ENCODE peak calls at places on chromosomes 11 and 22, in six cellular contexts. L is K562, B is GM12878, S is A549, A is HepG2, K is upper lobe of left lung. P is an unnamed sample.

GRCh38 chr11:61601512-61601911 is 20.6 kb upstream of the SYT7 start:
- ATAC-seq in L (no peak), B (no peak), S (no peak), A (peak), K (no peak), P (no peak)

GRCh38 chr11:125165111-125165663 is 636 bp downstream of the PKNOX2 start:
- ATAC-seq in L (no peak), B (peak), S (peak), A (peak), K (no peak), P (peak)

GRCh38 chr11:67673358-67673757 is 1.1 kb downstream of the ALDH3B2 start:
- ATAC-seq in L (no peak), B (no peak), S (no peak), A (no peak), K (no peak), P (no peak)

GRCh38 chr11:95092549-95093324 is 3.1 kb downstream of the ENDOD1 start:
- ATAC-seq in L (peak), B (peak), S (peak), A (peak), K (no peak), P (no peak)

GRCh38 chr22:19656541-19657251 is 57.6 kb upstream of the SEPTIN5 start:
- ATAC-seq in L (no peak), B (no peak), S (no peak), A (no peak), K (no peak), P (no peak)

GRCh38 chr22:27084130-27084529 is 426.7 kb downstream of the MIAT start:
- ATAC-seq in L (no peak), B (no peak), S (no peak), A (no peak), K (no peak), P (peak)

GRCh38 chr11:69986421-69987229 is 91.5 kb upstream of the ANO1 start:
- ATAC-seq in L (no peak), B (no peak), S (no peak), A (no peak), K (no peak), P (no peak)

GRCh38 chr11:20031155-20032001 is 128.9 kb downstream of the DBX1 start:
- ATAC-seq in L (no peak), B (no peak), S (no peak), A (peak), K (no peak), P (no peak)

GRCh38 chr22:17734197-17734596 is 40.1 kb downstream of the BID start:
- ATAC-seq in L (peak), B (peak), S (no peak), A (no peak), K (no peak), P (no peak)

GRCh38 chr11:95891423-95892177 is 32.3 kb downstream of the MTMR2 start:
- ATAC-seq in L (peak), B (peak), S (peak), A (peak), K (no peak), P (no peak)

DNA sequence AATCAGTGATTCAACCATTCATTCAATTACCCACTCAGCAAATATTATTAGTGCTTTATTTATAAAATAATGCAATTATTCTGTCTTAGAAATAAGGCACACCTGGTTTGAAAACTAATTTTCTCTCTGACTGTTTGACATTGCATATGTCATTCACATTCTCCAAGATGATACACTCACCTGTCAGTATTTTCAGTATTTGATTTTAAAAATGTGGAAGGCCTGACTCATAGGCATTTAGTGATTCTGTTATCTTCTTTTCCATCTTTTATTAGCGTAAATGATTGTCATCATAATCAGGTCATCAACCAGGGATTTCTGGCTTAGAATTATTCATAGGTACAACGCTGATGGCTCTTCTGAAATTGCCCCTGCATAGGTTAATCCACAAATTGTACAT is 480.9 kb downstream of the CNTN5 start:
- ATAC-seq in L (no peak), B (no peak), S (no peak), A (no peak), K (no peak), P (no peak)
- TF ChIP-seq EP300 in L (no peak), B (no peak), S (no peak), A (no peak), K (no peak), P (no peak)

GRCh38 chr22:38963872-38964271 is 6.5 kb downstream of the APOBEC3A start:
- ATAC-seq in L (peak), B (peak), S (peak), A (peak), K (peak), P (no peak)
- TF ChIP-seq EP300 in L (no peak), B (no peak), S (no peak), A (no peak), K (no peak), P (no peak)

GRCh38 chr11:132005874-132006273 is 635.5 kb downstream of the NTM start:
- ATAC-seq in L (no peak), B (no peak), S (no peak), A (no peak), K (no peak), P (no peak)
- TF ChIP-seq EP300 in L (no peak), B (no peak), S (no peak), A (no peak), K (no peak), P (no peak)

GRCh38 chr22:45490836-45491235 is 11.8 kb upstream of the FBLN1 start:
- ATAC-seq in L (no peak), B (no peak), S (no peak), A (peak), K (no peak), P (no peak)

GRCh38 chr22:45491841-45492240 is 10.8 kb upstream of the FBLN1 start:
- ATAC-seq in L (no peak), B (no peak), S (no peak), A (no peak), K (no peak), P (no peak)

GRCh38 chr22:45497268-45497667 is 5.4 kb upstream of the FBLN1 start:
- ATAC-seq in L (no peak), B (no peak), S (no peak), A (no peak), K (no peak), P (no peak)

GRCh38 chr22:45496451-45496941 is 6.2 kb upstream of the FBLN1 start:
- ATAC-seq in L (no peak), B (no peak), S (no peak), A (peak), K (peak), P (peak)

DNA sequence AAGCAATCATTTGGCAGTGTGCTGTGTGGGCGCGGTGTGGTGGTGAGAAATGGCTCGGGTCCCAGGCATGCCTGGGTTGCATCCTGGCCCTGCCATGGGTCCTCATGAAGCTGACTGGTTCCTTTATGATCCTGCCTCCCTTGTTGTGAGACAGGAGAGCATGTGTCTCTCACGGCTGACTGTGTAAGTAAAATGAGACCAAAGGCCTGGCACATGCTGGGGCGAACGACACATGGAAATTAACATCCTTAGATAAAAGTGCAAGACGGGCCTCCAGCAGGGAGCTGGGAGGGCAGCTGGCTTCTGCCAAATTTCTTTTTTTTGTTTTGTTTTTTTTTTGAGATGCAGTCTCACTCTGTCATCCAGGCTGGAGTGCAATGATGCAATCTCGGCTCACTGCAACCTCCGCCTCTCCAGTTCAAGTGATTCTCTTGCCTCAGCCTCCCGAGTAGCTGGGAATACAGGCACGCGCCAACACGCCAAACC is 9.4 kb upstream of the FBLN1 start:
- ATAC-seq in L (no peak), B (no peak), S (no peak), A (no peak), K (no peak), P (peak)
- TF ChIP-seq EP300 in L (no peak), B (no peak), S (no peak), A (no peak), K (no peak), P (no peak)

GRCh38 chr11:44815917-44816456 is 89.2 kb downstream of the TSPAN18 start:
- ATAC-seq in L (no peak), B (no peak), S (no peak), A (no peak), K (no peak), P (no peak)

GRCh38 chr11:44812971-44813370 is 86.2 kb downstream of the TSPAN18 start:
- ATAC-seq in L (no peak), B (no peak), S (no peak), A (no peak), K (no peak), P (no peak)

GRCh38 chr11:44811841-44812448 is 85.2 kb downstream of the TSPAN18 start:
- ATAC-seq in L (no peak), B (no peak), S (no peak), A (no peak), K (no peak), P (no peak)

GRCh38 chr11:44814881-44815592 is 88.3 kb downstream of the TSPAN18 start:
- ATAC-seq in L (no peak), B (no peak), S (peak), A (no peak), K (no peak), P (peak)

GRCh38 chr11:44813401-44813800 is 86.6 kb downstream of the TSPAN18 start:
- ATAC-seq in L (no peak), B (no peak), S (no peak), A (no peak), K (no peak), P (no peak)
- TF ChIP-seq EP300 in L (no peak), B (no peak), S (no peak), A (no peak), K (no peak), P (no peak)

GRCh38 chr11:46912526-46913150 is 5.7 kb downstream of the LRP4 start:
- ATAC-seq in L (peak), B (no peak), S (no peak), A (no peak), K (no peak), P (no peak)
- TF ChIP-seq EP300 in L (no peak), B (no peak), S (no peak), A (no peak), K (no peak), P (no peak)

GRCh38 chr22:46791201-46791731 is 28.8 kb downstream of the TBC1D22A start:
- ATAC-seq in L (no peak), B (peak), S (no peak), A (no peak), K (peak), P (peak)
- TF ChIP-seq EP300 in L (no peak), B (no peak), S (no peak), A (no peak), K (no peak), P (no peak)

GRCh38 chr11:118928870-118929495 is 3.3 kb upstream of the BCL9L start:
- ATAC-seq in L (peak), B (peak), S (peak), A (peak), K (peak), P (peak)

GRCh38 chr11:118927554-118928107 is 1.9 kb upstream of the BCL9L start:
- ATAC-seq in L (no peak), B (no peak), S (no peak), A (no peak), K (no peak), P (no peak)

GRCh38 chr11:118929496-118930151 is 3.9 kb upstream of the BCL9L start:
- ATAC-seq in L (peak), B (peak), S (peak), A (peak), K (peak), P (peak)

GRCh38 chr11:118930152-118930712 is 4.5 kb upstream of the BCL9L start:
- ATAC-seq in L (peak), B (peak), S (peak), A (peak), K (peak), P (peak)

GRCh38 chr11:118928108-118928869 is 2.6 kb upstream of the BCL9L start:
- ATAC-seq in L (peak), B (peak), S (peak), A (peak), K (peak), P (peak)
- TF ChIP-seq EP300 in L (peak), B (peak), S (no peak), A (no peak), K (no peak), P (no peak)

DNA sequence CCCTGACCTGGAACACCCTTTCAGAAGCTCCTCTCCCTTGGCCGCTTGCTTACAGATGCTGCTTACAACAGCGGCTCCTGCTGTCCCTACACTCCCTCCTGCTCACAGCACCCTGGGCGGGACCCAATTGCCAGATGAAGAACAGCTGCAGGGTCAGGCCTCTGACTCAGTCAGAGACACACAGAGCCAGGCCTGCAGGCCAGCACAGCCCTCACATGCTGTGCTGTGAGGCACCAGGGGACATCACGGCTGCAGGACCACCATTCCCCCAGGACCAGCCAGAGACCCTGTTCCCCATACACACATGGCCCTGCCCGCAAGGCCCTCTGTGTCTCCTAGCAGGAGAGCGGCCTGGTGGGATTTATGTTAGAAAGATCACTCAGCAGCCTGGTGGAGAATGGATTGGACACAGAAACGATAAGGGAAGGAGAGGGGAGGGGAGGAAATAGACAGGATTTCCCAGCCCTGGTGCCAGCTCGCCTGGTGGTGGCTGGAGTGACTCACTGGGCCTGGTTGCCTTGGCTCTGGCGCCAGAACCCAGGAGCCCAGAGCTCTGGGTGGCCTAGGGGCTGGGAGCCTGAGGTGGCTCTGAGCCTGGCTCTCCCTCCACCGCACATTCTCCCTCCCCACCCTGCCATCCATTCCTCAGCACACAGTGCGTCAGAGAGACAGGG is 6.7 kb downstream of the CAPN5 start:
- ATAC-seq in L (peak), B (peak), S (peak), A (peak), K (peak), P (peak)
- TF ChIP-seq EP300 in L (no peak), B (no peak), S (no peak), A (no peak), K (no peak), P (no peak)

GRCh38 chr11:121964591-121964990 is 151.4 kb downstream of the BLID start:
- ATAC-seq in L (no peak), B (no peak), S (peak), A (no peak), K (no peak), P (no peak)
- TF ChIP-seq EP300 in L (no peak), B (no peak), S (no peak), A (no peak), K (no peak), P (no peak)